ENCODE peak calls at places on chromosomes 6 and 20, in five cellular contexts. H, X, M, Y and B are unnamed samples.

GRCh38 chr6:34595332-34596090 is 39.4 kb upstream of the SPDEF start:
- DNase-seq in Y (peak), X (no peak), M (no peak), H (no peak), B (peak)

GRCh38 chr20:44723798-44724362 is 8.7 kb downstream of the CCN5 start:
- DNase-seq in Y (no peak), H (no peak), X (no peak), M (no peak), B (no peak)

GRCh38 chr20:8722277-8722928 is 346.5 kb upstream of the PLCB4 start:
- DNase-seq in H (no peak), M (peak), X (no peak), Y (peak), B (peak)

GRCh38 chr6:41413250-41413649 is 77.8 kb downstream of the NCR2 start:
- DNase-seq in M (no peak), Y (no peak), X (no peak), H (no peak), B (no peak)

GRCh38 chr6:42136508-42137191 is 5.8 kb downstream of the C6orf132 start:
- DNase-seq in Y (peak), X (no peak), M (peak), H (no peak), B (peak)

GRCh38 chr20:62707981-62708521 is 585 bp upstream of the NTSR1 start:
- DNase-seq in Y (no peak), M (no peak), X (no peak), H (no peak), B (no peak)

GRCh38 chr20:47429409-47429808 is 72.3 kb upstream of the NCOA3 start:
- DNase-seq in X (no peak), H (no peak), M (no peak), Y (peak), B (no peak)

GRCh38 chr6:66814156-66814555 is 1107.1 kb upstream of the EYS start:
- DNase-seq in X (no peak), Y (no peak), M (no peak), H (no peak), B (no peak)

GRCh38 chr6:71387179-71387578 is 98.6 kb downstream of the OGFRL1 start:
- DNase-seq in H (no peak), Y (peak), M (no peak), X (no peak), B (no peak)

GRCh38 chr6:97626586-97627441 is 343.8 kb upstream of the MMS22L start:
- DNase-seq in M (peak), H (no peak), Y (no peak), X (no peak), B (no peak)

GRCh38 chr20:35042268-35042667 is 50.3 kb downstream of the TRPC4AP start:
- DNase-seq in X (no peak), M (no peak), H (no peak), Y (no peak), B (no peak)

GRCh38 chr20:55961351-55962320 is 43.7 kb downstream of the CBLN4 start:
- DNase-seq in H (no peak), X (peak), Y (no peak), M (no peak), B (no peak)

GRCh38 chr6:52760105-52760765 is 3.0 kb downstream of the GSTA2 start:
- DNase-seq in M (no peak), H (no peak), Y (no peak), X (no peak), B (no peak)

GRCh38 chr6:80520195-80520594 is 413.7 kb downstream of the BCKDHB start:
- DNase-seq in H (no peak), M (no peak), Y (peak), X (no peak), B (peak)

GRCh38 chr20:39069976-39070375 is 107.8 kb downstream of the DHX35 start:
- DNase-seq in H (no peak), X (no peak), M (no peak), Y (no peak), B (peak)

GRCh38 chr20:3801846-3802245 is 5.7 kb downstream of the CDC25B start:
- DNase-seq in X (no peak), Y (no peak), H (no peak), M (no peak), B (no peak)

GRCh38 chr20:50282592-50283241 is 92.1 kb downstream of the CEBPB start:
- DNase-seq in X (no peak), H (no peak), Y (no peak), M (no peak), B (no peak)

GRCh38 chr20:37238426-37238825 is 23.2 kb downstream of the GHRH start:
- DNase-seq in X (no peak), M (no peak), Y (no peak), H (no peak), B (no peak)

GRCh38 chr6:75109025-75109424 is 96.8 kb downstream of the COL12A1 start:
- DNase-seq in M (no peak), X (no peak), Y (no peak), H (no peak), B (no peak)

GRCh38 chr6:135940783-135941182 is 89.3 kb downstream of the PDE7B start:
- DNase-seq in X (no peak), M (no peak), H (no peak), Y (no peak), B (no peak)

GRCh38 chr6:135937126-135937525 is 85.6 kb downstream of the PDE7B start:
- DNase-seq in H (no peak), M (no peak), X (no peak), Y (no peak), B (no peak)

GRCh38 chr6:135939216-135939610 is 87.7 kb downstream of the PDE7B start:
- DNase-seq in H (peak), M (no peak), X (no peak), Y (no peak), B (no peak)

GRCh38 chr6:135936606-135937005 is 85.1 kb downstream of the PDE7B start:
- DNase-seq in H (no peak), X (no peak), Y (peak), M (peak), B (peak)

GRCh38 chr6:135938588-135939215 is 87.2 kb downstream of the PDE7B start:
- DNase-seq in Y (peak), X (no peak), H (peak), M (peak), B (no peak)
- TF ChIP-seq CTCF in Y (peak), X (no peak), H (peak), M (peak), B (peak)

GRCh38 chr6:168282985-168283685 is 36.4 kb downstream of the DACT2 start:
- DNase-seq in X (peak), Y (no peak), M (no peak), H (no peak), B (no peak)
- TF ChIP-seq CTCF in X (no peak), Y (no peak), M (no peak), H (no peak), B (no peak)

GRCh38 chr20:25259788-25260254 is 11.9 kb downstream of the PYGB start:
- DNase-seq in M (no peak), H (no peak), X (peak), Y (no peak), B (no peak)
- TF ChIP-seq CTCF in M (no peak), H (no peak), X (no peak), Y (no peak), B (no peak)

GRCh38 chr6:20631525-20631924 is 97.3 kb downstream of the CDKAL1 start:
- DNase-seq in H (no peak), X (no peak), Y (peak), M (peak), B (no peak)
- TF ChIP-seq CTCF in H (no peak), X (no peak), Y (no peak), M (no peak), B (no peak)

GRCh38 chr20:25197870-25198190 is 2.3 kb downstream of the ENTPD6 start:
- DNase-seq in Y (no peak), H (no peak), M (no peak), X (no peak), B (no peak)

GRCh38 chr20:25198663-25199363 is 3.3 kb downstream of the ENTPD6 start:
- DNase-seq in Y (no peak), M (no peak), H (no peak), X (no peak), B (no peak)

GRCh38 chr20:25196701-25197120 is 1.2 kb downstream of the ENTPD6 start:
- DNase-seq in X (no peak), M (no peak), Y (no peak), H (no peak), B (no peak)

GRCh38 chr20:25195962-25196700 is 619 bp downstream of the ENTPD6 start:
- DNase-seq in H (no peak), X (no peak), M (peak), Y (no peak), B (peak)

DNA sequence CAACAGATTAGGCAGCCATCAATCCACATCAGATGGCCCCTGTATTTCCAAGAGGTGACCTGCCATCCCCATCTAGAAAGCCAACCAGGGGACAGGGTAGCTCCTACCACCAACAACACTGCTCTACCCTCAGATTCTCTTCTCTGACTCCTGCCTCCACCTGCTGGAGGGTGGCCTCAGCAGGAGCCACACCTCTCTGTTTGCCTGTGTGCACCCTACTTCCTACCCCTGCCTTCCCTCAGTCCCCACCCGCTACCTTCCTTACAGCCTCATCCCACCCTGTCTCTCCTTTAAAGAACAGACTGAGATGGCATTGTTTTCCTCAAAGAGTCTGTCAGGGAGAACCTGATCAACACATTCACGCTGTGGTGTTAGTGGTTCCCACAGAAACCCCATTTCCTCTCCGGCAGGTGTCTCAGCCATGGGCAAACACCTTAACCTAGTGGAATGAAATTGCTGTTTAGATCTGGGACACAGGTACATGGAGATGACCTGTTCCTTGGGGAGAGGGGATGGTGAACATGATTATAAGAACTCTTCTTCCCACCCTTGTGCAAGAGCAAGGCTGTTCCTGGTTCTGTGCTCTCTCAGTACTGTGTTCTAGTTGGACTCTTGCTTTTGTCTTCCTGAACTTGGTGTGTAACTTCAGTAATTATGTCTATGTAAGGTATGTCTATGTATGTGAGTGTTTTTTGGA is 1.8 kb downstream of the ENTPD6 start:
- DNase-seq in Y (no peak), X (no peak), M (no peak), H (no peak), B (no peak)
- TF ChIP-seq CTCF in Y (no peak), X (no peak), M (no peak), H (no peak), B (no peak)

DNA sequence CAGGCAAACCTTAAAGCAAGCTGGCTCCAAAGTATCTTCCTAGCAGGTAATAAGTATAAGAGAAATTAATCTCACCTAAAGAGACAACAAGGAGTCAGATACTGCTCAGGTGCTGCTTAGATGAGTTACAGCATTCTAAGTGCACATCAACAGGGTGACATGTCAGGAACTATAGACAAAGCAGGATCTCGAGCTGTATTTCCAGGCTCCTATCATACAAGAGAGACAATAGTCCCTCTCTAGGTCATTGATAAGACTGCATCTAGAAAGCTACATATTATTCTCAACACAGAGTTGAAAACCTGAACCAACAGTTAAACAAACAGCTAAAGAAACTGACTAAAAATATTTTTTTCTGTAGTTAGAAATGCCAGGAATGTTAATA is 3.9 kb downstream of the PTPRK start:
- DNase-seq in Y (peak), M (no peak), X (no peak), H (no peak), B (peak)
- TF ChIP-seq CTCF in Y (peak), M (peak), X (no peak), H (peak), B (peak)

DNA sequence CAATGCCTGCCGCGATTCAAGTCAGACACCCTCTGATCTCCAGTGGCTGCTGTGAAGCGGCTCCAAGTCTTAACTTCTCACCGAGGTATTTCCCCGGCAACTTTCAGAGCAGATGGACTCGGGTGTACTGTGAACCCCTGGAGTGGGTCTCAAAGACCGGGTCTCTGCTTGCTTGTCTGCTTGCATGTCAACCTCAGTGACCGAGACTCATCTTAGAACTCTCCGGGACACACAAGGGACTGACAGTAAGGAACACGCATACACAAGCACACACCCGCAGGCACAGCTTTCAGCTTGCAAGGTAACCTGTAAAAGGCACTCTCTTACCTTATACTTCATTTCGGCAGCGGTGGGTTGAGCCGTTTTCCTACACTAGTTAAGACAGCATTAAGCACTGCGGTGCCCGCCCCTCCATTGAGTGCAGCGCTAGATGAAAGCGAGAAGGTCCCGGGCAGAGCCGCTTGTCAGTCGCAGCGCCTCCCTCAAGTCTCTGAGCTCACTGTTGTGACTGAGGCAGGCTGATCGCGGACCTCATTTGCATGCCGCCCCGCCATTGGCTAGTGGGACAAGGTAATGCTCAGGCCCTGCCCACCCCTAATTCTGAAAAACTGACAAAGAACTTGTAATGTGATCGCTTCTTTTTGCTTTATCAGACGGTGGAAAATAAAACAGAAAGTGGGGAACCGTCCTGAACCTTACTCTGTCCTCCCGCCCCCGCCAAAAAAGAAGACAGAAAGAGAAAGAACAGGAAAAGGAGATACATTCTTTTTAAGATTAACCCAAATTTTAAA is at the start of gene NEDD9:
- DNase-seq in M (peak), Y (peak), H (peak), X (peak), B (peak)
- TF ChIP-seq CTCF in M (no peak), Y (no peak), H (no peak), X (no peak), B (no peak)